ENCODE peak calls at places on chromosomes 6 and 20, in four cellular contexts. L is astrocyte of the hippocampus, B is RWPE1, W is GM13977. K is an unnamed sample.
A peak's percentile ranks its signal among the peaks of the same experiment; 100 is the strongest.

GRCh38 chr6:139894271-139894670 is 519.8 kb upstream of the CITED2 start:
- DNase-seq in L (no peak), B (no peak), W (no peak), K (no peak)

GRCh38 chr6:134317471-134318131 is at the start of gene SGK1:
- DNase-seq in L (peak; percentile 67), B (peak; percentile 20), W (no peak), K (no peak)

GRCh38 chr6:147741419-147741818 is 232.9 kb downstream of the SAMD5 start:
- DNase-seq in L (no peak), B (no peak), W (no peak), K (no peak)

GRCh38 chr6:118220429-118221128 is 313.5 kb downstream of the SLC35F1 start:
- DNase-seq in L (peak; percentile 46), B (no peak), W (no peak), K (no peak)

GRCh38 chr6:95478941-95479340 is 98.4 kb upstream of the MANEA start:
- DNase-seq in L (no peak), B (no peak), W (no peak), K (no peak)

GRCh38 chr6:75349262-75349984 is 64.8 kb upstream of the TMEM30A start:
- DNase-seq in L (peak; percentile 56), B (no peak), W (no peak), K (peak; percentile 50)

GRCh38 chr6:163725008-163725941 is 310.8 kb downstream of the QKI start:
- DNase-seq in L (peak; percentile 47), B (no peak), W (no peak), K (no peak)

GRCh38 chr6:158017621-158018369 is 36.1 kb downstream of the SYNJ2 start:
- DNase-seq in L (no peak), B (no peak), W (no peak), K (no peak)

GRCh38 chr6:108922499-108922898 is 74.3 kb downstream of the ARMC2 start:
- DNase-seq in L (no peak), B (no peak), W (no peak), K (no peak)

GRCh38 chr6:88586371-88587157 is 376.9 kb downstream of the RNGTT start:
- DNase-seq in L (peak; percentile 39), B (no peak), W (no peak), K (peak; percentile 15)

GRCh38 chr20:61860588-61860987 is 205.1 kb downstream of the TAF4 start:
- DNase-seq in L (no peak), B (no peak), W (no peak), K (no peak)

GRCh38 chr6:33080127-33081089 is 4.6 kb downstream of the HLA-DPB1 start:
- DNase-seq in L (peak; percentile 61), B (no peak), W (no peak), K (no peak)

K was measured in D341Med.